ENCODE peak calls at places on chromosomes 16 and 17, in seven cellular contexts. T is body of pancreas, F is esophagus squamous epithelium, B is tibial nerve, J is ovary, D is endothelial cell of umbilical vein, L is heart left ventricle. V is an unnamed sample.

GRCh38 chr16:50193594-50193993 is 40.5 kb downstream of the TENT4B start:
- DNase-seq in T (no peak), F (no peak), B (no peak), J (no peak), D (no peak), L (no peak), V (no peak)

GRCh38 chr16:49492090-49492801 is 118.6 kb downstream of the C16orf78 start:
- DNase-seq in T (peak), F (no peak), B (no peak), J (peak), D (peak), L (peak), V (peak)

GRCh38 chr16:28313587-28313986 is 21.3 kb downstream of the SBK1 start:
- DNase-seq in T (no peak), F (no peak), B (no peak), J (no peak), D (no peak), L (no peak), V (no peak)

GRCh38 chr16:35730251-35730650 is 2270.8 kb downstream of the TP53TG3F start:
- DNase-seq in T (no peak), F (no peak), B (no peak), J (no peak), D (no peak), L (no peak), V (no peak)

GRCh38 chr16:55502801-55503366 is 6.0 kb upstream of the LPCAT2 start:
- DNase-seq in T (peak), F (no peak), B (peak), J (peak), D (peak), L (peak), V (peak)

GRCh38 chr16:53876811-53877210 is 172.9 kb downstream of the FTO start:
- DNase-seq in T (no peak), F (no peak), B (no peak), J (no peak), D (no peak), L (no peak), V (no peak)

GRCh38 chr17:17779015-17779611 is 57.7 kb downstream of the SREBF1 start:
- DNase-seq in T (no peak), F (no peak), B (no peak), J (peak), D (no peak), L (peak), V (no peak)

GRCh38 chr17:55903028-55903690 is 152.3 kb downstream of the PCTP start:
- DNase-seq in T (no peak), F (no peak), B (no peak), J (no peak), D (no peak), L (no peak), V (no peak)

GRCh38 chr16:24976971-24977672 is 38.0 kb downstream of the ARHGAP17 start:
- DNase-seq in T (no peak), F (no peak), B (no peak), J (no peak), D (no peak), L (no peak), V (no peak)

GRCh38 chr16:28863929-28864886 is 565 bp downstream of the SH2B1 start:
- DNase-seq in T (no peak), F (no peak), B (no peak), J (peak), D (peak), L (peak), V (no peak)

GRCh38 chr16:55035956-55036355 is 105.3 kb downstream of the IRX5 start:
- DNase-seq in T (no peak), F (no peak), B (no peak), J (no peak), D (no peak), L (no peak), V (no peak)

GRCh38 chr16:66334856-66335255 is 31.6 kb upstream of the CDH5 start:
- DNase-seq in T (no peak), F (no peak), B (no peak), J (no peak), D (no peak), L (no peak), V (no peak)

GRCh38 chr17:44354582-44355309 is 8.9 kb downstream of the FAM171A2 start:
- DNase-seq in T (peak), F (no peak), B (no peak), J (peak), D (no peak), L (no peak), V (no peak)

DNA sequence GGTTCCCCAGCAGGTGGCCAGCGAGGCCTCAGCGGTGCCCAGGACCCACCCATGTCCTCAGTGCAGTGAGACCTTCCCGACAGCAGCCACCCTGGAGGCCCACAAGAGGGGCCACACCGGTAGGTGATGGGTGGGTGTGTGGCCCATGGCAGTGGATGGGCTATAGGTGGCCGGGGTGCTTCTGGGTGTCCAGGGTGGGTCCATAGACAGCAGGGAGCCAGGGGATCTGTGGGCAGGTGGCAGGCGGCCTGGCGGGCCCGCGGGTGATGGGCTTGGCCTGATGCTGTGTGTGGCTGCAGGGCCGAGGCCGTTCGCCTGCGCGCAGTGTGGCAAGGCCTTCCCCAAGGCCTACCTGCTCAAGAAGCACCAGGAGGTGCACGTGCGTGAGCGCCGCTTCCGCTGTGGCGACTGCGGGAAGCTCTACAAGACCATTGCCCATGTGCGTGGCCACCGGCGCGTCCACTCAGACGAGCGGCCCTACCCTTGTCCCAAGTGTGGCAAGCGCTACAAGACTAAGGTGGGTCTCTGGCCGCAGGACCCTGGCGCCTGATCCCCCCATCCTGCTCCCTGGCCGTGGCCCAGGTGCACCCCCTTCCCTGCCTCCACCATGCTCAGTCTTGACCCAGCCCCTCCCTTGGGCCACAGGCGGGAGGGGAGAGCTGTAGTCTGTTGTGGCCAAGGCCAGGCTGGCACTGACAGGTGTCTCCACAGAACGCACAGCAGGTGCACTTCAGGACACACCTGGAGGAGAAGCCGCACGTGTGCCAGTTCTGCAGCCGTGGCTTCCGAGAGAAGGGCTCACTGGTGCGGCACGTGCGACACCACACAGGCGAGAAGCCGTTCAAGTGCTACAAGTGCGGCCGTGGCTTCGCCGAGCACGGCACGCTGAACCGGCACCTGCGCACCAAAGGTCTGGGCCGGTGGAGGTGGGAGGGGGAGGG is 2.1 kb upstream of the DNASE1L2 start:
- DNase-seq in T (no peak), F (no peak), B (no peak), J (no peak), D (no peak), L (no peak), V (no peak)
- TF ChIP-seq POLR2A in T (no peak), F (no peak), B (no peak), J (no peak), D (no peak), L (no peak), V (no peak)

DNA sequence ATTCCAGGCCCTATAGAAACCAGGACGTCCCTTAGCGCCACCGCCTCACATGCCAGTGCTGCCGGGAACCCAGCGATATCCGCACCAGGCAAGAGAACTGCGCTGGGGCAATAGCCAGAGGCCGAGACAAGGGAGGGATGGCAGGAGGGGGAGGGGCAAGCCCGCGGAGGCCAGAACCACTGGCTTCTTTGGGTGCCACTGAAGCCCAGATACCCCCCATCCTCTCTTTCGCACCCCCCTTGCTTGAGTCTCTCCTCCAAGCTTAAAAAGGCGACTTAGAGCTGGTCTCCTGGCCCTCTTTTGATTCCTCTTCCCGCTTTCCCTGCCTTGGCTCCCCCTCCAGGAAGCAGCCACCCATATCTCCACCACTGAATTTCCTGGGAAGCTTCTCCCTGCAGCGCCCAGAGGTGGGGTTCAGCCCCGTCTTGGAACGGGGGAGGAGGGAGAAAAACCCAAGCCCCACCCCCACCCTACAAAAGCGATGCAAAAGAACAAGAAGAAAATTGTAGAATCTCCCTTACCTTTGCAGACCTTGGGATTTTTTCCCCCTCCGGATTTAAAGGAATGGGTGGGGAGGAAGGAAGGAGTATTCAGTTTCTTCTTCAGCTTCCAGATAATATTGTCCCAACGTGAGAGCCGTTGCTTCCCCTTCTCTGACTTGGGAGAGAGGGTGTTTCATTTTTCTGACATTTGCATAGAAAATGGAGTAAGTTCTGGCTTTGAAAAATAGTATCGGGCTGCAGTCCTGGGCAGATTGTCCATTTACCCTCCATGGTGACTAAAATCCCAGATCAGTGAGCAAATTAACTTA is 622 bp downstream of the HOXB6 start:
- DNase-seq in T (no peak), F (no peak), B (no peak), J (no peak), D (peak), L (no peak), V (no peak)
- TF ChIP-seq POLR2A in T (no peak), F (no peak), B (no peak), J (no peak), D (no peak), L (no peak), V (peak)

GRCh38 chr16:69424053-69424934 is at the start of gene CYB5B:
- DNase-seq in T (peak), F (peak), B (peak), J (peak), D (peak), L (peak), V (peak)
- TF ChIP-seq POLR2A in T (peak), F (no peak), B (peak), J (peak), D (peak), L (no peak), V (peak)

DNA sequence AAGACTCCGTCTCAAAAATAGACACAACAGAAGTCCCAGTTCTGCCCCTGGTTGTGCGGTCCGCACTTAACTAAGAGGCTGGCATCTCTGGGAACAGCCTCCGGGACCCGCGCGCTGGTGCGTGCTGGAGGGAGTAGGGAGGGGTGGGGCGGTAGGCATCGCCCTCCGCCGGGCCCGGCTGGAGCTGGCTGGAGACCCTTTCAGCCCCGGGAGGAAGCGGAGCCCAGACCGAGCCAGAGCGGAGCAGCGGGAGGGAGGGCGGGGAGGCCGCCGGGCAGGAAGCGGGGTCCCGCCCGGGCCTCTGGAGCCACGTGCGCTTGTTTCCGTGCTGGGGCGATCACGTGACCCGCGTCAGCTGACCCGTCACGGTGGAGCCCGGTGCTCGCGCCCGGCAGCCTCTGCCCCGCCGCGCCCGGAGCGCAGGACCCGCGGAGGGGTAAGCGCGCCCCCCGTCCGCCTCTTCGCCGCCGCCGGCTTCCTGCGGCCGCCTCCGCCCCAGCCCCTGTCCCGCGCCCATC is at the start of gene WDR81:
- DNase-seq in T (peak), F (peak), B (peak), J (peak), D (peak), L (peak), V (peak)
- TF ChIP-seq POLR2A in T (peak), F (no peak), B (no peak), J (peak), D (peak), L (peak), V (peak)

DNA sequence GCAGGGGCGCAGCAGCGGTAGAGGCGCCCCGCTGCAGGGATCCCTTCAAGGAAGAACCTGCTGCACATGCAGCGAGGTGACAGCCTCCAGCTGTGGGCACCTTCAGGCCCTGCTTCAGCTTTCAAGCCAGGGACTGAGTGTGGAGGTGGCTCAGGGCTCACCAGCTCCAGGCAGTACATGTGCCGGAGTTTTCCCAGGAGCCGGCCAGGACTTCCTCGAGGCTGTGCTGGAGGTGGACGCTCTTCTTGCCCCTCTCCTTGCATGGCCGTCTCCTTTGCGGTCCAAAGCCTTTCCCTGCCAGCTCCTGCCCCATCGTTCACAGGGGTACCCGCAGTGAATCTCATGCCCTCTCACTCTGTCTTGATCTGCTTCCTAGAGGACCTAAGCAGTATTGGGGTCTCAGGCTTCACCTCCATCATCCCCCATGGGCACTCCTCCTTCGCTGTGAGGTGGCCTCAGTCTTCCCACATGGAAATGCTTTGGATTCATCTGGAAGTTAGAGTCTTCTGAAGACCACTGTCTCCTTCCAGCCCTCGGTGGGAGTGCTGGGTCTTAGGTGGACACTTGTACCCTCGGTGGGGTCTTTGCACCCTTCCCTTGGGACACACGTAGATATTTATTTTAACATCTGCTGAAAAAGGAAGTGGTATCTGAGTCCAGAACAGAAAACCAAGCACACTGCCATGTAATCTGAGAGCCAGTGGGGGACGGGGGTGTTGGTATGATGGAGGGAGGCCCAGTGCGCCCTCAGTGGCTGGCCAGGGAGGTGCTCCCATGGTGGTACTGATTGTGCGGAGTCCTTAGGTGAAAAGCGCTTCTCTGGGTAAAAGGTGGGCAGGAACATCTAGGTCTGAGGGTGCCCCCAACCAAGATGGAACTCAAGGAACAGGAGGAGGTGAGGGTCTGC is 7.0 kb downstream of the XYLT2 start:
- DNase-seq in T (no peak), F (no peak), B (no peak), J (no peak), D (no peak), L (no peak), V (no peak)
- TF ChIP-seq POLR2A in T (no peak), F (no peak), B (no peak), J (no peak), D (no peak), L (no peak), V (peak)

GRCh38 chr17:522912-523311 is 170.3 kb upstream of the RPH3AL start:
- DNase-seq in T (no peak), F (no peak), B (no peak), J (no peak), D (no peak), L (no peak), V (no peak)
- TF ChIP-seq POLR2A in T (no peak), F (no peak), B (no peak), J (no peak), D (no peak), L (no peak), V (no peak)

DNA sequence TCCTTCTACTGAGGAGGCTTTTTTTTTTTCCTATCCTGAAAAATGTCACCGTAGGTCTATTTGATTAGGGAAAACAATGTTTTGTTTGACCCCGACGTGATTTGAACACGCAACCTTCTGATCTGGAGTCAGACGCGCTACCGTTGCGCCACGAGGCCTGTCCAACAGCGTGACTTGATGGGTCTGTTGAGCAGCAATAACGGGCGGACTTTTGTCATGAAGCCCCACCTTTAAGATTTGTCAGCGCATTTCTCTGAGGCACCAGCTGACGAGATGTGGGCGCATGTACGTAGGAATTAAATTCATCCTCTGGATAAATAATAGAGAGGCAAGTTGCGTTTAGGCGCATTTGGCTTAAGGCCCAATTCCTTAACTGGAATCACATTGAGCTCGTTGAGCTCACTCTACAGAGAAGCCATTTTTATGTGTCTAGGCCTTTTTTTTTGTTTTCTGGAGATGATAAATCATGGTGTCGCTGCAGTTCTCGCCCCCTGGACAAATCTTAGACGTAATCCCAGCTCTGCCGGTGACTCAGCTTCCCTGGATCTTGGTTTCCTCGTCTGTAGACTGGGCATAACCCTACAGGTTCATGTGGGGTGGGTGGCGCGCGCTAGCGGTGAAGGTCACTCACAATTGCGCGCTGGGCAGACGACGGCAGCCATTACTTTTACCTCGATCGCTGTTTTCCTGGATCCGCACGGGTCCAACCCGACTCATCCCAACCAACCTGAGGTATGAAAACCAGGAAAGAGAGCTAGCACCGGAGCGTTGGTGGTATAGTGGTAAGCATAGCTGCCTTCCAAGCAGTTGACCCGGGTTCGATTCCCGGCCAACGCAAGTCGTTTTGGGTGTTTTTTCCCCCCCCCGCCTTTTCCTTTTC is 10.6 kb upstream of the AURKB start:
- DNase-seq in T (peak), F (no peak), B (peak), J (peak), D (peak), L (peak), V (peak)
- TF ChIP-seq POLR2A in T (peak), F (no peak), B (no peak), J (peak), D (peak), L (no peak), V (no peak)

GRCh38 chr16:12545792-12546342 is 257.8 kb downstream of the CPPED1 start:
- DNase-seq in T (no peak), F (no peak), B (no peak), J (no peak), D (no peak), L (no peak), V (no peak)
- TF ChIP-seq POLR2A in T (no peak), F (no peak), B (no peak), J (no peak), D (no peak), L (no peak), V (no peak)